ENCODE peak calls at places on chromosomes 5 and 9, in four cellular contexts. One of them, this sample, is unnamed.
A peak's percentile ranks its signal among the peaks of the same experiment; 100 is the strongest.

GRCh38 chr9:129331366-129331765 is 153.3 kb upstream of the IER5L start:
- DNase-seq in PC-9: no peak
- DNase-seq in stomach: no peak
- DNase-seq in left ventricle myocardium inferior: no peak
- DNase-seq in this sample: no peak

GRCh38 chr5:57179262-57179960 is 5.6 kb downstream of the GPBP1 start:
- DNase-seq in left ventricle myocardium inferior: no peak
- DNase-seq in PC-9: no peak
- DNase-seq in stomach: no peak
- DNase-seq in this sample: no peak

GRCh38 chr5:131749723-131750470 is 46.9 kb downstream of the FNIP1 start:
- DNase-seq in left ventricle myocardium inferior: no peak
- DNase-seq in stomach: no peak
- DNase-seq in PC-9: no peak
- DNase-seq in this sample: no peak

GRCh38 chr9:134696433-134696832 is 54.8 kb downstream of the COL5A1 start:
- DNase-seq in stomach: no peak
- DNase-seq in left ventricle myocardium inferior: no peak
- DNase-seq in PC-9: no peak
- DNase-seq in this sample: no peak

GRCh38 chr5:16582081-16582480 is 34.7 kb downstream of the RETREG1 start:
- DNase-seq in PC-9: no peak
- DNase-seq in stomach: no peak
- DNase-seq in left ventricle myocardium inferior: no peak
- DNase-seq in this sample: no peak

GRCh38 chr5:72648511-72648910 is 141.3 kb upstream of the ZNF366 start:
- DNase-seq in left ventricle myocardium inferior: no peak
- DNase-seq in PC-9: no peak
- DNase-seq in stomach: no peak
- DNase-seq in this sample: no peak

GRCh38 chr5:16593630-16594029 is 23.2 kb downstream of the RETREG1 start:
- DNase-seq in stomach: no peak
- DNase-seq in PC-9: no peak
- DNase-seq in left ventricle myocardium inferior: no peak
- DNase-seq in this sample: no peak

GRCh38 chr5:160174780-160175437 is 54.4 kb upstream of the FABP6 start:
- DNase-seq in stomach: no peak
- DNase-seq in PC-9: no peak
- DNase-seq in left ventricle myocardium inferior: no peak
- DNase-seq in this sample: no peak

GRCh38 chr5:100761192-100761591 is 141.9 kb downstream of the ST8SIA4 start:
- DNase-seq in PC-9: no peak
- DNase-seq in stomach: no peak
- DNase-seq in left ventricle myocardium inferior: no peak
- DNase-seq in this sample: no peak

GRCh38 chr5:173534664-173535063 is 81.8 kb downstream of the BOD1 start:
- DNase-seq in stomach: no peak
- DNase-seq in PC-9: no peak
- DNase-seq in left ventricle myocardium inferior: no peak
- DNase-seq in this sample: no peak

GRCh38 chr9:128245293-128246151 is 30.3 kb downstream of the GOLGA2 start:
- DNase-seq in left ventricle myocardium inferior: peak; percentile 53
- DNase-seq in PC-9: no peak
- DNase-seq in stomach: no peak
- DNase-seq in this sample: no peak

GRCh38 chr5:132377738-132378137 is 8.2 kb downstream of the SLC22A5 start:
- DNase-seq in PC-9: no peak
- DNase-seq in stomach: no peak
- DNase-seq in left ventricle myocardium inferior: no peak
- DNase-seq in this sample: no peak

GRCh38 chr5:133120156-133120750 is 68.4 kb downstream of the HSPA4 start:
- DNase-seq in stomach: no peak
- DNase-seq in PC-9: no peak
- DNase-seq in left ventricle myocardium inferior: no peak
- DNase-seq in this sample: no peak

GRCh38 chr9:135858491-135859185 is 48.7 kb downstream of the CAMSAP1 start:
- DNase-seq in left ventricle myocardium inferior: no peak
- DNase-seq in PC-9: no peak
- DNase-seq in stomach: no peak
- DNase-seq in this sample: no peak

GRCh38 chr5:56019306-56020272 is 24.8 kb upstream of the IL6ST start:
- DNase-seq in left ventricle myocardium inferior: no peak
- DNase-seq in stomach: no peak
- DNase-seq in PC-9: no peak
- DNase-seq in this sample: no peak

GRCh38 chr9:98807811-98808195 is 333 bp downstream of the GALNT12 start:
- DNase-seq in PC-9: no peak
- DNase-seq in left ventricle myocardium inferior: no peak
- DNase-seq in stomach: no peak
- DNase-seq in this sample: no peak

GRCh38 chr5:148386041-148386440 is 2.3 kb downstream of the FBXO38 start:
- DNase-seq in left ventricle myocardium inferior: no peak
- DNase-seq in stomach: no peak
- DNase-seq in PC-9: peak; percentile 5
- DNase-seq in this sample: no peak

GRCh38 chr9:136189394-136190236 is 15.3 kb downstream of the LHX3 start:
- DNase-seq in stomach: no peak
- DNase-seq in left ventricle myocardium inferior: no peak
- DNase-seq in PC-9: no peak
- DNase-seq in this sample: no peak

GRCh38 chr5:123125172-123125508 is 36.1 kb downstream of the PRDM6 start:
- DNase-seq in PC-9: no peak
- DNase-seq in left ventricle myocardium inferior: no peak
- DNase-seq in stomach: no peak
- DNase-seq in this sample: no peak

GRCh38 chr5:139296862-139297326 is 3.4 kb downstream of the MATR3 start:
- DNase-seq in left ventricle myocardium inferior: no peak
- DNase-seq in PC-9: no peak
- DNase-seq in stomach: no peak
- DNase-seq in this sample: no peak

GRCh38 chr5:89399553-89399952 is 516.6 kb upstream of the MEF2C start:
- DNase-seq in PC-9: no peak
- DNase-seq in left ventricle myocardium inferior: no peak
- DNase-seq in stomach: no peak
- DNase-seq in this sample: no peak

GRCh38 chr5:36915653-36916052 is 39.1 kb downstream of the NIPBL start:
- DNase-seq in left ventricle myocardium inferior: no peak
- DNase-seq in PC-9: no peak
- DNase-seq in stomach: no peak
- DNase-seq in this sample: no peak

GRCh38 chr5:74017786-74018211 is 391.8 kb downstream of the ARHGEF28 start:
- DNase-seq in PC-9: peak; percentile 51
- DNase-seq in stomach: no peak
- DNase-seq in left ventricle myocardium inferior: no peak
- DNase-seq in this sample: no peak

GRCh38 chr5:127739807-127740384 is 36.7 kb downstream of the CCDC192 start:
- DNase-seq in left ventricle myocardium inferior: no peak
- DNase-seq in PC-9: no peak
- DNase-seq in stomach: no peak
- DNase-seq in this sample: no peak

GRCh38 chr9:136688274-136689107 is 1.2 kb upstream of the AGPAT2 start:
- DNase-seq in PC-9: no peak
- DNase-seq in stomach: no peak
- DNase-seq in left ventricle myocardium inferior: peak; percentile 16
- DNase-seq in this sample: no peak

GRCh38 chr9:116574027-116574679 is 113.0 kb upstream of the TRIM32 start:
- DNase-seq in PC-9: no peak
- DNase-seq in left ventricle myocardium inferior: no peak
- DNase-seq in stomach: peak; percentile 50
- DNase-seq in this sample: no peak
- H3K27ac ChIP-seq in PC-9: no peak overlapping the region
- H3K27ac ChIP-seq in left ventricle myocardium inferior: peak overlapping the region; percentile 79
- H3K27ac ChIP-seq in stomach: peak overlapping the region; percentile 27
- H3K27ac ChIP-seq in this sample: no peak overlapping the region

DNA sequence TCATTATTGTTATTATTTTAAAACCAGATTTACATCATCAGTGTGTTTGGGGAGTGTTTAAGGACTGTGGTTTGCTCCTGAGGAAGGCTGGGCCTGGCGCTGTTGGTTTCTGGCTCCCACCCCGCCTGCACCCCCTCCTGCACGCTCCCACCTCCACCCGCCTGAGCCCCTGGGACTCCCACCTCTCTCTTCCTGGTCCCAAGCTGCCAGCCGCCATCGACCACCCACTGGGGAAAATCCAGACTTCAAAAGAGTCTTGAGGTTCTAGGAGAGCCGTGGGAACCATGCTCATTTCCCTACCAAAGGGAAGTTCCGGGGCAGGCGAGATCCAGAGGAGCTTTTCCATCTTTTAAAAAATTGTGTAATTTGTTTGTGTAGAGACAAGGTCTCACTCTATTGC is 35.0 kb upstream of the FUBP3 start:
- DNase-seq in PC-9: no peak
- DNase-seq in left ventricle myocardium inferior: no peak
- DNase-seq in stomach: no peak
- DNase-seq in this sample: no peak
- H3K27ac ChIP-seq in PC-9: no peak overlapping the region
- H3K27ac ChIP-seq in left ventricle myocardium inferior: no peak overlapping the region
- H3K27ac ChIP-seq in stomach: no peak overlapping the region
- H3K27ac ChIP-seq in this sample: no peak overlapping the region

DNA sequence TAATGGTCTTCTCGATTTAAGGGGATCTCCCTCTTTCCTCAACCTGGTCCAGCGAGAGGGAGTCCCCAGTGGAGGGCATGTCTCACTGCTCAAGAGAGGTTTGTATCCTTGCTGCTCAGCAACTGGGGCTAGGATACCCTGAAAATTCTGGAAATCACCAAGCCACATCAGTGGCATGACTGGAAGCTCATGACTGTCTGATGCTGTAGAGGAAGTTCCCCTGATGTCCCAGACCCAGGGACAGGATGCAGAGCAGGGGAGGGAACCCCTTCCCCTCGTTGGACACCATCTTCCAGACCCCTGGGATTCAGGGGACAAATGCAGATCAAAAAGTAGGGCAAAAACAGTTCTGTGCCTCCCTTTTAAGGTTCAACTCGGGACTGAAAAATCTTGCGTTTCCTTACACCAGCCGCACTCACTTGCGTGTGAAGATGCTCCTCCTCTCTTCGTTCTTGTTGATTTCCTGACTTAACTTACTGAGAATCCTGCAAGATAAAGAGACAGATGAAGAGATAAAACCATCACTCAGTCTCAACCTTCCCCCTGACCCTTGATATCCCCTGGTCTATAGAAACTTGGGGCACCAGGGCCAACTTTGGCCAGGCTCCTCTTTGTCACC is 22.1 kb downstream of the LCP2 start:
- DNase-seq in PC-9: no peak
- DNase-seq in stomach: no peak
- DNase-seq in left ventricle myocardium inferior: no peak
- DNase-seq in this sample: no peak
- H3K27ac ChIP-seq in PC-9: no peak overlapping the region
- H3K27ac ChIP-seq in stomach: no peak overlapping the region
- H3K27ac ChIP-seq in left ventricle myocardium inferior: no peak overlapping the region
- H3K27ac ChIP-seq in this sample: no peak overlapping the region

GRCh38 chr5:5344051-5344571 is 78.4 kb upstream of the ICE1 start:
- DNase-seq in stomach: no peak
- DNase-seq in left ventricle myocardium inferior: no peak
- DNase-seq in PC-9: no peak
- DNase-seq in this sample: no peak
- H3K27ac ChIP-seq in stomach: no peak overlapping the region
- H3K27ac ChIP-seq in left ventricle myocardium inferior: no peak overlapping the region
- H3K27ac ChIP-seq in PC-9: no peak overlapping the region
- H3K27ac ChIP-seq in this sample: no peak overlapping the region

DNA sequence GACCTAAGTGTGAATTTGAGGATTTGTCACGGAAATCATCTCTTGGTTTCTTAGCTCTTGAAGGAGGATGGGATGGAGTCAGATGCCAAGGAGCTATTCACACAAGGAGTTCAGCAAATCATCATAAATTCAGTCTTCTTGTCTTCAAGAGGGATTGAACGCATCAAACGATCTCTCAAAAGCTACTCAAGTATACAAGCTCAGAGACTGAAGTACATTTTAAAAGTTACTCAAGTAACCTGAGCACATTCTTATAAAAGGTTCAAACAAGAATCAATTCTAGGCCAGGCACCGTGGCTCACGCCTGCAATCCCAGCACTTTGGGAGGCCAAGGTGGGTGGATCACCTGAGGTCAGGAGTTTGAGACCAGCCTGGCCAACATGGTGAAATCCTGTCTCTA is 21.1 kb upstream of the GOLPH3 start:
- DNase-seq in stomach: no peak
- DNase-seq in left ventricle myocardium inferior: no peak
- DNase-seq in PC-9: no peak
- DNase-seq in this sample: no peak
- H3K27ac ChIP-seq in stomach: no peak overlapping the region
- H3K27ac ChIP-seq in left ventricle myocardium inferior: no peak overlapping the region
- H3K27ac ChIP-seq in PC-9: no peak overlapping the region
- H3K27ac ChIP-seq in this sample: no peak overlapping the region

GRCh38 chr5:169417676-169418075 is 116.7 kb upstream of the SLIT3 start:
- DNase-seq in left ventricle myocardium inferior: no peak
- DNase-seq in stomach: no peak
- DNase-seq in PC-9: no peak
- DNase-seq in this sample: no peak

GRCh38 chr5:169415351-169415750 is 114.4 kb upstream of the SLIT3 start:
- DNase-seq in stomach: no peak
- DNase-seq in PC-9: no peak
- DNase-seq in left ventricle myocardium inferior: no peak
- DNase-seq in this sample: no peak

GRCh38 chr5:169416583-169417196 is 115.8 kb upstream of the SLIT3 start:
- DNase-seq in left ventricle myocardium inferior: peak; percentile 75
- DNase-seq in PC-9: no peak
- DNase-seq in stomach: no peak
- DNase-seq in this sample: no peak

GRCh38 chr5:169413416-169413815 is 112.5 kb upstream of the SLIT3 start:
- DNase-seq in PC-9: no peak
- DNase-seq in stomach: no peak
- DNase-seq in left ventricle myocardium inferior: no peak
- DNase-seq in this sample: no peak

DNA sequence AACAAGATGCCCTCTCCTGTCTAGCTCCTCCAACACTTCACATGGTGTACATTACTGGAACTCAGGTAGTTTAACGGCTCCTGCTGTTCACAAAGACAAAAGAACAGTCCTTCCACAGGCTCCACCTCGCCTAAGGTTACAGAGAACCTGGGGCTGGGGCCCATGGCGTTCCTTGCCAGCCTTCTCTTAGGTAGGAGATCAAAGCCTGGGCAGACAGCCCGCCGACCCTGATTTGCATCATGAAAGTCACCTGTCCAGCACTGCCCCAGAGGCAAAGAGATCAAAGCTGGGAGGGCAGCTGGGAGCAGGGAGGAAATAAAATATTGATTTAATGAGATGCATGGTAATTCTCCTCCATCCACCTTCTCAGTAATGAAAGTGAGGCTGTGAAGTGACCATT is 115.0 kb upstream of the SLIT3 start:
- DNase-seq in PC-9: no peak
- DNase-seq in stomach: peak; percentile 42
- DNase-seq in left ventricle myocardium inferior: no peak
- DNase-seq in this sample: no peak
- H3K27ac ChIP-seq in PC-9: no peak overlapping the region
- H3K27ac ChIP-seq in stomach: no peak overlapping the region
- H3K27ac ChIP-seq in left ventricle myocardium inferior: no peak overlapping the region
- H3K27ac ChIP-seq in this sample: no peak overlapping the region

GRCh38 chr9:110278080-110278707 is 21.9 kb upstream of the TXN start:
- DNase-seq in PC-9: no peak
- DNase-seq in left ventricle myocardium inferior: no peak
- DNase-seq in stomach: no peak
- DNase-seq in this sample: no peak
- H3K27ac ChIP-seq in PC-9: peak overlapping the region; percentile 63
- H3K27ac ChIP-seq in left ventricle myocardium inferior: no peak overlapping the region
- H3K27ac ChIP-seq in stomach: no peak overlapping the region
- H3K27ac ChIP-seq in this sample: no peak overlapping the region